ENCODE peak calls at places on chromosomes 2 and 18, in four cellular contexts. Z is GM12891, T is K562, Y is GM12878. A is an unnamed sample.

GRCh38 chr18:9539283-9539682 is 64.0 kb downstream of the RALBP1 start:
- DNase-seq in Z (no peak), T (no peak), Y (no peak), A (no peak)

GRCh38 chr2:174376967-174377366 is 18.6 kb upstream of the SCRN3 start:
- DNase-seq in Z (no peak), T (peak), Y (no peak), A (no peak)

GRCh38 chr2:166314022-166314759 is 61.6 kb downstream of the SCN9A start:
- DNase-seq in Z (no peak), T (no peak), Y (no peak), A (no peak)

GRCh38 chr2:144152817-144153271 is 367.1 kb downstream of the ZEB2 start:
- DNase-seq in Z (no peak), T (peak), Y (no peak), A (peak)

GRCh38 chr2:241775223-241776177 is 1.1 kb upstream of the GAL3ST2 start:
- DNase-seq in Z (no peak), T (no peak), Y (no peak), A (no peak)

GRCh38 chr2:39059366-39059952 is 61.4 kb downstream of the SOS1 start:
- DNase-seq in Z (no peak), T (peak), Y (no peak), A (no peak)

GRCh38 chr2:37570773-37571570 is 100.5 kb downstream of the CDC42EP3 start:
- DNase-seq in Z (no peak), T (peak), Y (peak), A (no peak)

GRCh38 chr18:68428026-68428425 is 286.9 kb downstream of the TMX3 start:
- DNase-seq in Z (no peak), T (no peak), Y (no peak), A (no peak)

GRCh38 chr2:167581961-167582574 is 665.3 kb downstream of the STK39 start:
- DNase-seq in Z (no peak), T (no peak), Y (no peak), A (no peak)

GRCh38 chr2:62292190-62292589 is 96.3 kb downstream of the B3GNT2 start:
- DNase-seq in Z (no peak), T (no peak), Y (no peak), A (no peak)

GRCh38 chr2:55518846-55519167 is 711 bp upstream of the CFAP36 start:
- DNase-seq in Z (peak), T (peak), Y (no peak), A (no peak)

GRCh38 chr18:75638223-75638596 is 210.7 kb upstream of the SMIM21 start:
- DNase-seq in Z (no peak), T (no peak), Y (no peak), A (no peak)

GRCh38 chr2:18376936-18377335 is 183.5 kb downstream of the RDH14 start:
- DNase-seq in Z (no peak), T (no peak), Y (no peak), A (no peak)

GRCh38 chr2:71728036-71728435 is 274.7 kb downstream of the DYSF start:
- DNase-seq in Z (no peak), T (no peak), Y (no peak), A (no peak)

GRCh38 chr2:113910110-113910717 is 20.3 kb downstream of the ACTR3 start:
- DNase-seq in Z (no peak), T (peak), Y (no peak), A (no peak)

GRCh38 chr18:2905802-2906521 is 59.2 kb downstream of the EMILIN2 start:
- DNase-seq in Z (peak), T (no peak), Y (no peak), A (peak)

GRCh38 chr18:58263733-58264469 is 219.9 kb downstream of the NEDD4L start:
- DNase-seq in Z (no peak), T (no peak), Y (no peak), A (no peak)

GRCh38 chr2:178298785-178299212 is 104.5 kb downstream of the OSBPL6 start:
- DNase-seq in Z (no peak), T (no peak), Y (no peak), A (no peak)

GRCh38 chr2:237411683-237412349 is 2.1 kb downstream of the COL6A3 start:
- DNase-seq in Z (no peak), T (no peak), Y (no peak), A (no peak)

GRCh38 chr2:56580242-56580641 is 396.5 kb downstream of the CCDC85A start:
- DNase-seq in Z (no peak), T (no peak), Y (no peak), A (no peak)

GRCh38 chr2:85667561-85668008 is 414 bp downstream of the SFTPB start:
- DNase-seq in Z (no peak), T (no peak), Y (no peak), A (no peak)

GRCh38 chr2:125745514-125745913 is 910.4 kb upstream of the GYPC start:
- DNase-seq in Z (no peak), T (peak), Y (peak), A (no peak)

GRCh38 chr2:239343946-239344856 is 56.6 kb downstream of the HDAC4 start:
- DNase-seq in Z (no peak), T (no peak), Y (no peak), A (no peak)

GRCh38 chr18:46563317-46563716 is 93.7 kb downstream of the LOXHD1 start:
- DNase-seq in Z (no peak), T (no peak), Y (no peak), A (no peak)

GRCh38 chr2:108958632-108959341 is 30.2 kb downstream of the EDAR start:
- DNase-seq in Z (no peak), T (no peak), Y (no peak), A (no peak)

DNA sequence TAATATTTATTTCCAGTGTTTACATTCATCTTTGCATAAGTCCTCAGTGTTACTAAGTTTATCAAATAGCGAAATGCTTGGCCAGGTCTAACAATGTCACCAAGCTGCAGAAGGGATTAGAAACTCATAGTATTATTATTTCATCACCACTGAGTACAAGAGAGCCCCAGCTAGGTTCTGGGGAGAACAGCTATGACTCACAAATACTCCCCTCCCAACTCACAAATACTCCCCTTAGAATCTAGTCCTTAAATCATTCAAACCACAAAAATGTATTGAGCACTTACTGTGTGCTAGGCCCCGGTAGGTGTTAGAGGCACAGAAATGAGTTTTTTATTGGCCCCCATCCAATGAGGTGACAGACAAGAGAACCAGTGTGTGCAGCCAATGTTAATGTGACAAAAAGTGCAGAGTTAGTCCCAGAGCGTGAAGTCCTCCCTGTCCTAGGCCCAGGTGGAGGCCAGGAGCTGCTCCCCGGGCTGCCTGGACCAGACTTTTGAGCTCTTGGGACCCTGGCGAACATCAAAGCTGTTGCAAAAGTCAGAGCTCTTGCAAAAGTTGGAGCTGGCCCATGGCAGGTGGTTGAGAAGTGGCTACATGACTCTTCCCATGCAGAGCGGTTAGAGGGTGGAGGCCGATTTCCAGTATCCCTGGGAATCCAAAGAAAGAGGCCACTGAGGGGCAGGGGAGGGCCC is 9.8 kb downstream of the STEAP3 start:
- DNase-seq in Z (peak), T (no peak), Y (no peak), A (no peak)
- TF ChIP-seq SPI1 in Z (no peak), T (no peak), Y (no peak), A (no peak)

GRCh38 chr18:23690505-23691068 is 1.3 kb downstream of the LAMA3 start:
- DNase-seq in Z (no peak), T (no peak), Y (no peak), A (no peak)

GRCh38 chr18:23688528-23688927 is 725 bp upstream of the LAMA3 start:
- DNase-seq in Z (no peak), T (no peak), Y (no peak), A (no peak)

GRCh38 chr18:23684515-23685197 is 4.6 kb upstream of the LAMA3 start:
- DNase-seq in Z (no peak), T (no peak), Y (no peak), A (no peak)

GRCh38 chr18:23689616-23690504 is 607 bp downstream of the LAMA3 start:
- DNase-seq in Z (peak), T (no peak), Y (no peak), A (no peak)

DNA sequence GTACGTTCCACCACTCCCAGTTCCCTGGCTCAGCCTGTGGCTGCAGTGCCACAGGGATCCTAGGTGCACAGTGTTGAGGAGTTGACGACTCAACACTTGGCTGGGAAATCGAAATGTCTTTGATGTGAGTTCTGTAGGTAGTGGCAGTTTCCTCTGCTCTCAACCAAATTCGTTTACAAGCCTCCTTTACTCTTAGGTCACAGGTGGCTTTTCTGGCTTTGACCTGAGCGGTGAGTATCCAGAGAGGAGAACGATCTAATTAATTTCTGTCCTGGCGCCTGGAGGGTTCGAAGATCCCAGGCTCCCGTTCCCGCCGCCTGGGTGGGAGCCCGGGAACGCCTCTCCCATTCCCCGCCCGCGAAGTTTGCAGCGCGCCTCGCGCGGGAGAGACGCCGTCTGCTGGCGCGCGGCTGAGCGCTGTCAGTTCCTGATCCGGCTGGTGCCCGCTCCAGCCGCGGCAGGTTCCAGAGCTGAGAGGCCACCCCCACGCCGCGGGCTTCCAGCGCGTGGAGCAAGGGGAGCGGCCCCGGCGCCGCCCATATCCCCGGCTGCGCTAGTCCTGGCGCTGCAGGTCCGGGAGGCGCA is at the start of gene LAMA3:
- DNase-seq in Z (no peak), T (no peak), Y (no peak), A (peak)
- TF ChIP-seq SPI1 in Z (no peak), T (no peak), Y (no peak), A (no peak)

DNA sequence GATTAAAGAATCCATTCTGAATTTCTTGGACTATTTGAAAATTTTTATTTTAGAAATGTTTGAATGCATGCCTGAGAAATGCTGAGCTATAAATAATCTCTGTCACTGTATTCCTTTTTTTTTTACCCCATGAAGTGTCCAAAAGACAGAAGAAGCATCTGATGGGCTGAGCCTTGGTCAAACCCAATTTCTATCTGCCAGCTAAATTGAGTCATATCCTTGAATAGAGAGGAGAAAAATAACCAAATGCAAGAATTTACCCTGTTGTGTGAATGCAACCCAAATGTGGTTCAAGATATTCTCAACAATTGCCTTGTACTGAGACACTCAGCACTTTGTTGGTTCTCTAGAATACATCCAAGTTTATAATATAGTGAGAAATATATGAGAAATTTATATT is 223.5 kb downstream of the UBE2E3 start:
- DNase-seq in Z (no peak), T (no peak), Y (no peak), A (no peak)
- TF ChIP-seq SPI1 in Z (no peak), T (no peak), Y (no peak), A (no peak)

GRCh38 chr2:6866239-6866745 is 585 bp upstream of the CMPK2 start:
- DNase-seq in Z (no peak), T (peak), Y (peak), A (peak)
- TF ChIP-seq SPI1 in Z (no peak), T (no peak), Y (no peak), A (no peak)

GRCh38 chr2:44668336-44668735 is 273.2 kb upstream of the SIX3 start:
- DNase-seq in Z (no peak), T (peak), Y (no peak), A (no peak)

GRCh38 chr2:44663471-44664073 is 277.9 kb upstream of the SIX3 start:
- DNase-seq in Z (no peak), T (no peak), Y (no peak), A (no peak)
- TF ChIP-seq SPI1 in Z (no peak), T (no peak), Y (no peak), A (no peak)

GRCh38 chr2:44895061-44895460 is 46.4 kb upstream of the SIX3 start:
- DNase-seq in Z (no peak), T (no peak), Y (no peak), A (no peak)

GRCh38 chr2:44894058-44894457 is 47.4 kb upstream of the SIX3 start:
- DNase-seq in Z (no peak), T (no peak), Y (peak), A (no peak)

GRCh38 chr2:44902767-44903166 is 38.7 kb upstream of the SIX3 start:
- DNase-seq in Z (no peak), T (no peak), Y (no peak), A (no peak)

GRCh38 chr2:44902178-44902577 is 39.3 kb upstream of the SIX3 start:
- DNase-seq in Z (no peak), T (no peak), Y (no peak), A (no peak)

GRCh38 chr2:44897406-44897805 is 44.1 kb upstream of the SIX3 start:
- DNase-seq in Z (no peak), T (no peak), Y (no peak), A (no peak)
- TF ChIP-seq SPI1 in Z (no peak), T (no peak), Y (no peak), A (no peak)

GRCh38 chr2:134671498-134671897 is 47.3 kb downstream of the TMEM163 start:
- DNase-seq in Z (no peak), T (no peak), Y (no peak), A (no peak)
- TF ChIP-seq SPI1 in Z (no peak), T (no peak), Y (no peak), A (no peak)